ENCODE peak calls at places on chromosomes 6 and 20, in nine cellular contexts. O, Q, Y, N, S, G, F, E and Z are unnamed samples.

GRCh38 chr20:58508762-58509395 is 6.3 kb downstream of the APCDD1L start:
- DNase-seq in O (no peak), Q (no peak), Y (no peak), N (no peak), S (no peak), G (no peak), F (no peak), E (no peak), Z (no peak)

GRCh38 chr6:1838604-1839003 is 228.9 kb downstream of the FOXC1 start:
- DNase-seq in O (peak), Q (peak), Y (peak), N (no peak), S (no peak), G (no peak), F (peak), E (no peak), Z (no peak)

GRCh38 chr20:21436186-21436585 is 38.9 kb upstream of the NKX2-4 start:
- DNase-seq in O (peak), Q (peak), Y (peak), N (no peak), S (no peak), G (no peak), F (peak), E (peak), Z (no peak)

GRCh38 chr6:30890646-30891449 is 6.5 kb downstream of the DDR1 start:
- DNase-seq in O (no peak), Q (no peak), Y (no peak), N (peak), S (no peak), G (no peak), F (no peak), E (no peak), Z (no peak)

GRCh38 chr20:10978713-10979112 is 304.9 kb upstream of the JAG1 start:
- DNase-seq in O (no peak), Q (no peak), Y (no peak), N (no peak), S (peak), G (no peak), F (no peak), E (no peak), Z (peak)

GRCh38 chr6:134373966-134374365 is 56.1 kb upstream of the SGK1 start:
- DNase-seq in O (no peak), Q (no peak), Y (no peak), N (no peak), S (no peak), G (no peak), F (no peak), E (no peak), Z (no peak)

GRCh38 chr6:111147440-111147839 is 60.1 kb downstream of the SLC16A10 start:
- DNase-seq in O (no peak), Q (no peak), Y (no peak), N (no peak), S (no peak), G (no peak), F (no peak), E (no peak), Z (no peak)

GRCh38 chr6:3276174-3277167 is 17.7 kb downstream of the PSMG4 start:
- DNase-seq in O (no peak), Q (no peak), Y (no peak), N (no peak), S (no peak), G (no peak), F (no peak), E (no peak), Z (no peak)

GRCh38 chr20:25256226-25256859 is 8.5 kb downstream of the PYGB start:
- DNase-seq in O (no peak), Q (no peak), Y (no peak), N (peak), S (no peak), G (no peak), F (no peak), E (no peak), Z (no peak)

GRCh38 chr6:159759645-159760044 is 2.2 kb upstream of the ACAT2 start:
- DNase-seq in O (no peak), Q (no peak), Y (no peak), N (no peak), S (no peak), G (no peak), F (no peak), E (no peak), Z (no peak)

GRCh38 chr6:122752493-122752892 is 27.0 kb upstream of the FABP7 start:
- DNase-seq in O (no peak), Q (no peak), Y (no peak), N (no peak), S (no peak), G (no peak), F (no peak), E (no peak), Z (no peak)

GRCh38 chr6:85015396-85015990 is 251.1 kb upstream of the TBX18 start:
- DNase-seq in O (no peak), Q (peak), Y (peak), N (peak), S (peak), G (peak), F (peak), E (no peak), Z (peak)

GRCh38 chr6:127083231-127084015 is 35.0 kb upstream of the RSPO3 start:
- DNase-seq in O (no peak), Q (no peak), Y (no peak), N (no peak), S (no peak), G (no peak), F (no peak), E (no peak), Z (no peak)

GRCh38 chr20:56634735-56635422 is 5.8 kb downstream of the TFAP2C start:
- DNase-seq in O (no peak), Q (no peak), Y (no peak), N (no peak), S (no peak), G (no peak), F (no peak), E (no peak), Z (no peak)

GRCh38 chr6:3351105-3351676 is 92.4 kb downstream of the PSMG4 start:
- DNase-seq in O (no peak), Q (peak), Y (no peak), N (no peak), S (no peak), G (no peak), F (no peak), E (no peak), Z (no peak)

GRCh38 chr6:52130440-52130839 is 43.0 kb upstream of the PKHD1 start:
- DNase-seq in O (peak), Q (no peak), Y (no peak), N (no peak), S (no peak), G (no peak), F (no peak), E (no peak), Z (no peak)

GRCh38 chr20:21767739-21768223 is 62.3 kb downstream of the PAX1 start:
- DNase-seq in O (no peak), Q (no peak), Y (no peak), N (peak), S (peak), G (peak), F (no peak), E (no peak), Z (peak)

GRCh38 chr6:165848099-165848461 is 185.0 kb upstream of the PDE10A start:
- DNase-seq in O (no peak), Q (no peak), Y (no peak), N (no peak), S (no peak), G (no peak), F (no peak), E (no peak), Z (no peak)

GRCh38 chr6:106334646-106335448 is 9.3 kb upstream of the ATG5 start:
- DNase-seq in O (peak), Q (peak), Y (peak), N (peak), S (peak), G (no peak), F (no peak), E (peak), Z (peak)

GRCh38 chr6:148358196-148358785 is 15.7 kb downstream of the SASH1 start:
- DNase-seq in O (no peak), Q (no peak), Y (no peak), N (no peak), S (no peak), G (no peak), F (no peak), E (no peak), Z (no peak)

GRCh38 chr6:145887969-145888368 is 73.4 kb upstream of the FBXO30 start:
- DNase-seq in O (no peak), Q (peak), Y (peak), N (peak), S (no peak), G (no peak), F (no peak), E (no peak), Z (no peak)
- TF ChIP-seq CTCF in O (peak), Q (peak), Y (peak), N (peak), S (peak), G (no peak), F (peak), E (peak), Z (peak)

DNA sequence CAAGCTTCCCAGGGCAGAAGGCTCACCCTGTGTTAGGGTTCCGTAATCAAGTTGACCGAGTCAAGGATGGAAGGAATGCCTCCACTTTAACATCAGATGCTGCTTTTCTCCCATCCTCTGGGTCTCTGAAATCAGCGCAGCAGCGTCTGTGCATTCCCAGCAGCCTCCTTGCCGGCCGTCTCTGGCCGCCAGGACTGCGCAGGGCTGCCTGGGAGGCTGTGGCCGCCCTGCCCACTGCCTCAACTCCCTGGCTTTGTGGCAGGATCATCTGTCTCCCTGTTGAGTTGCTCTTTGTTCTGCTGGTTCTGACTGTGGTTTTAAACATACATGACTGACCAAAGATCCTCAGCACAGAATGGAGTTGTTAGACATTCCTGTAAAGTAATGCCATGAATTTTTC is 56.5 kb downstream of the DLL1 start:
- DNase-seq in O (no peak), Q (no peak), Y (no peak), N (no peak), S (no peak), G (no peak), F (no peak), E (no peak), Z (peak)
- TF ChIP-seq CTCF in O (no peak), Q (no peak), Y (no peak), N (no peak), S (no peak), G (no peak), F (no peak), E (no peak), Z (no peak)

DNA sequence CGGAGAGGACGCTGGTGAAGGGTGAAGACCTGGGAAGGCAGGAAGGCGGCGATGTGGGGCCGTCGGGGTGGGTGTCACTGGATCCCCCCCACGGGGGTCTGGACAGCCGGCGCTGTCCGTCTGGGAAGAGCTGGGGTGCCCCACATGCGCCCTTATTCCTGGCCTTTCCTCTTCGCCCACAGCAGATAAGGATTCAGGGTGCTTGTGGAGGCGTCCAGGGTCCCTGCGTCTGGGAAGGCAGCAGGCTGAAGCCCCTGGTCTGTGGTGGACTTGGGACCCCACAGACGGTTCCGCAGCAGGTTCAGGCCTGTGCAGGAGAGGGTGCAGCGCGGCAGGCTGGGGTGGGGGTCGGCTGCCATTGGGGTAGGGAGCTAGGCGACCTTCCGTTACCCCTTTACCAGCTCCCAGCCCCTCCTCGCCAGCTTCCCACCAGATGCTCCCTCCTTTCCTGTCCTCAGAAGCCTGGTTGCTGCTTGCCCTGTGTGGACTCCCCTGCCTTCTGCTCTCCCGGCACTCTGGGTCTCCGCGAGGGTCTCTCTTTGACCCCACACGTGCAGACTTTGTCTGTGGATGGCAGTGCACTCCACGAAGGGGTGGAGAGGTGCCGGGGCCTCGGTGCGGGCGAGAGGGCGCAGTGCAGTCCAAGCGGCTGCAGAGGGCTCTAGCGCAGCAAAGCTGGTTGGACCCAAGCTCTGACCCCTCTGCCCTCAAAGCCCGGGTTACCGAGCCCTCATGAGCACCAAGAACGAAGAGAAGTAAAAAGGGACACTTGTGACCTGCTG is 2.1 kb upstream of the GATA5 start:
- DNase-seq in O (no peak), Q (no peak), Y (no peak), N (peak), S (no peak), G (peak), F (no peak), E (no peak), Z (peak)
- TF ChIP-seq CTCF in O (peak), Q (peak), Y (no peak), N (no peak), S (peak), G (no peak), F (no peak), E (no peak), Z (no peak)

GRCh38 chr20:43209831-43210230 is 20.1 kb upstream of the PTPRT start:
- DNase-seq in O (no peak), Q (no peak), Y (no peak), N (no peak), S (no peak), G (no peak), F (no peak), E (no peak), Z (no peak)

GRCh38 chr20:43205699-43206098 is 16.0 kb upstream of the PTPRT start:
- DNase-seq in O (no peak), Q (no peak), Y (no peak), N (no peak), S (no peak), G (no peak), F (no peak), E (no peak), Z (no peak)
- TF ChIP-seq CTCF in O (no peak), Q (no peak), Y (no peak), N (no peak), S (peak), G (peak), F (no peak), E (no peak), Z (no peak)

GRCh38 chr6:132607544-132608233 is 16.4 kb downstream of the TAAR2 start:
- DNase-seq in O (no peak), Q (no peak), Y (no peak), N (no peak), S (no peak), G (no peak), F (no peak), E (no peak), Z (no peak)
- TF ChIP-seq CTCF in O (no peak), Q (no peak), Y (no peak), N (no peak), S (no peak), G (no peak), F (no peak), E (no peak), Z (no peak)

GRCh38 chr6:157022022-157022740 is 245.0 kb downstream of the ARID1B start:
- DNase-seq in O (peak), Q (peak), Y (peak), N (peak), S (peak), G (peak), F (peak), E (peak), Z (peak)

GRCh38 chr6:157019733-157020132 is 242.6 kb downstream of the ARID1B start:
- DNase-seq in O (no peak), Q (peak), Y (peak), N (no peak), S (no peak), G (no peak), F (no peak), E (no peak), Z (no peak)

GRCh38 chr6:157019115-157019628 is 242.0 kb downstream of the ARID1B start:
- DNase-seq in O (no peak), Q (no peak), Y (no peak), N (peak), S (no peak), G (no peak), F (no peak), E (no peak), Z (no peak)

GRCh38 chr6:157021267-157022021 is 244.3 kb downstream of the ARID1B start:
- DNase-seq in O (peak), Q (peak), Y (peak), N (peak), S (peak), G (peak), F (no peak), E (peak), Z (peak)

GRCh38 chr6:157020398-157021266 is 243.5 kb downstream of the ARID1B start:
- DNase-seq in O (no peak), Q (peak), Y (peak), N (peak), S (no peak), G (peak), F (no peak), E (no peak), Z (peak)
- TF ChIP-seq CTCF in O (no peak), Q (no peak), Y (no peak), N (no peak), S (no peak), G (no peak), F (no peak), E (no peak), Z (no peak)

GRCh38 chr6:22732186-22732970 is 163.0 kb downstream of the HDGFL1 start:
- DNase-seq in O (no peak), Q (no peak), Y (peak), N (no peak), S (no peak), G (no peak), F (no peak), E (no peak), Z (no peak)

GRCh38 chr6:22737331-22737730 is 168.0 kb downstream of the HDGFL1 start:
- DNase-seq in O (peak), Q (peak), Y (peak), N (no peak), S (peak), G (peak), F (peak), E (no peak), Z (peak)
- TF ChIP-seq CTCF in O (peak), Q (peak), Y (peak), N (peak), S (peak), G (peak), F (peak), E (peak), Z (peak)

GRCh38 chr6:121354764-121355163 is 20.5 kb upstream of the TBC1D32 start:
- DNase-seq in O (no peak), Q (no peak), Y (no peak), N (no peak), S (no peak), G (no peak), F (no peak), E (no peak), Z (no peak)
- TF ChIP-seq CTCF in O (peak), Q (peak), Y (peak), N (peak), S (peak), G (peak), F (peak), E (peak), Z (peak)

GRCh38 chr6:137471497-137471896 is 22.7 kb downstream of the OLIG3 start:
- DNase-seq in O (no peak), Q (no peak), Y (no peak), N (no peak), S (no peak), G (no peak), F (no peak), E (no peak), Z (no peak)

GRCh38 chr6:137472738-137473137 is 21.5 kb downstream of the OLIG3 start:
- DNase-seq in O (no peak), Q (no peak), Y (no peak), N (no peak), S (no peak), G (no peak), F (no peak), E (no peak), Z (no peak)

GRCh38 chr6:137473651-137474050 is 20.5 kb downstream of the OLIG3 start:
- DNase-seq in O (no peak), Q (no peak), Y (no peak), N (no peak), S (no peak), G (no peak), F (no peak), E (no peak), Z (no peak)

GRCh38 chr6:137471951-137472350 is 22.2 kb downstream of the OLIG3 start:
- DNase-seq in O (no peak), Q (no peak), Y (no peak), N (no peak), S (no peak), G (peak), F (no peak), E (no peak), Z (no peak)

GRCh38 chr6:137475103-137475502 is 19.1 kb downstream of the OLIG3 start:
- DNase-seq in O (no peak), Q (no peak), Y (no peak), N (no peak), S (no peak), G (no peak), F (no peak), E (no peak), Z (no peak)
- TF ChIP-seq CTCF in O (peak), Q (no peak), Y (no peak), N (peak), S (peak), G (no peak), F (peak), E (peak), Z (no peak)

GRCh38 chr6:120083186-120083585 is 733.6 kb upstream of the MAN1A1 start:
- DNase-seq in O (no peak), Q (no peak), Y (no peak), N (no peak), S (no peak), G (no peak), F (no peak), E (no peak), Z (no peak)

GRCh38 chr6:120077489-120077888 is 727.9 kb upstream of the MAN1A1 start:
- DNase-seq in O (peak), Q (no peak), Y (peak), N (no peak), S (no peak), G (no peak), F (no peak), E (no peak), Z (peak)
- TF ChIP-seq CTCF in O (peak), Q (no peak), Y (peak), N (peak), S (peak), G (no peak), F (peak), E (no peak), Z (peak)